ENCODE peak calls at places on chromosomes 2 and 18, in nine cellular contexts. T is stimulated activated naive CD4-positive, alpha-beta T cell; E is left ventricle myocardium inferior; D is CD8-positive, alpha-beta T cell; C is NCI-H2081; A is activated gamma-delta T cell treated with Interleukin-2 at 50 U/mL for 16 hours; X is WTC11; F is mesendoderm; V is H54. P is an unnamed sample.

GRCh38 chr2:170966648-170967396 is 37.8 kb downstream of the GORASP2 start:
- DNase-seq in T (peak), C (no peak), E (no peak), F (peak), X (peak), V (no peak), A (no peak), D (no peak), P (no peak)

GRCh38 chr2:46893231-46893943 is 22.2 kb downstream of the MCFD2 start:
- DNase-seq in T (no peak), A (no peak), F (no peak), X (no peak), V (no peak), E (no peak), D (no peak), C (no peak), P (no peak)

GRCh38 chr2:177164131-177164530 is 48.5 kb upstream of the HNRNPA3 start:
- DNase-seq in C (no peak), A (no peak), F (no peak), D (no peak), E (no peak), V (no peak), T (no peak), X (no peak), P (no peak)

GRCh38 chr2:147663964-147664363 is 180.9 kb upstream of the ACVR2A start:
- DNase-seq in T (no peak), V (no peak), X (no peak), A (no peak), F (no peak), E (no peak), C (no peak), D (no peak), P (no peak)

GRCh38 chr2:18117592-18117991 is 239.1 kb downstream of the KCNS3 start:
- DNase-seq in T (no peak), X (peak), D (no peak), E (no peak), V (peak), A (no peak), F (peak), C (peak), P (no peak)

GRCh38 chr18:12406376-12407111 is 1.2 kb upstream of the PRELID3A start:
- DNase-seq in D (no peak), F (no peak), A (no peak), T (peak), C (no peak), X (no peak), V (no peak), E (no peak), P (no peak)

GRCh38 chr2:65566617-65567016 is 134.2 kb upstream of the SPRED2 start:
- DNase-seq in D (no peak), F (peak), T (no peak), X (no peak), A (no peak), C (no peak), V (no peak), E (no peak), P (no peak)

GRCh38 chr18:50307738-50308470 is 20.4 kb upstream of the CXXC1 start:
- DNase-seq in A (peak), X (peak), T (peak), E (peak), D (peak), F (peak), C (peak), V (peak), P (peak)

GRCh38 chr2:235506997-235507615 is 13.3 kb downstream of the AGAP1 start:
- DNase-seq in D (no peak), C (no peak), F (no peak), X (no peak), A (no peak), V (no peak), E (no peak), T (no peak), P (no peak)

GRCh38 chr2:168152902-168153301 is 94.5 kb downstream of the STK39 start:
- DNase-seq in T (no peak), A (no peak), X (no peak), C (no peak), F (no peak), E (no peak), D (no peak), V (no peak), P (no peak)

GRCh38 chr2:222655406-222655747 is 515 bp downstream of the FARSB start:
- DNase-seq in D (no peak), A (no peak), F (peak), C (peak), X (no peak), V (no peak), T (no peak), E (no peak), P (no peak)

GRCh38 chr2:221539246-221539645 is 32.9 kb downstream of the EPHA4 start:
- DNase-seq in E (no peak), T (no peak), D (no peak), V (no peak), A (no peak), C (no peak), F (peak), X (no peak), P (no peak)

GRCh38 chr2:222709191-222709891 is 37.9 kb downstream of the MOGAT1 start:
- DNase-seq in A (no peak), T (no peak), V (peak), D (no peak), X (peak), F (peak), E (peak), C (no peak), P (no peak)

GRCh38 chr2:151575338-151575737 is 158.9 kb downstream of the NEB start:
- DNase-seq in V (peak), A (no peak), F (peak), C (no peak), T (no peak), D (no peak), E (no peak), X (no peak), P (no peak)

GRCh38 chr2:77566582-77566981 is 44.4 kb upstream of the LRRTM4 start:
- DNase-seq in X (no peak), D (no peak), F (peak), C (no peak), T (no peak), V (no peak), E (no peak), A (no peak), P (no peak)

GRCh38 chr2:74982581-74982980 is 24.1 kb downstream of the POLE4 start:
- DNase-seq in F (no peak), C (no peak), X (no peak), D (no peak), E (no peak), A (no peak), T (no peak), V (no peak), P (no peak)

GRCh38 chr2:239143858-239144712 is 256.7 kb downstream of the HDAC4 start:
- DNase-seq in V (peak), X (peak), A (peak), C (peak), F (peak), D (no peak), T (peak), E (no peak), P (no peak)

GRCh38 chr2:45886229-45886663 is 234.8 kb downstream of the PRKCE start:
- DNase-seq in A (no peak), E (no peak), X (no peak), F (no peak), C (no peak), T (no peak), D (no peak), V (no peak), P (no peak)

GRCh38 chr2:170165129-170165528 is 12.8 kb upstream of the MYO3B start:
- DNase-seq in A (no peak), T (no peak), F (no peak), C (no peak), X (no peak), E (no peak), V (no peak), D (no peak), P (no peak)

GRCh38 chr2:41972819-41973218 is 75.0 kb upstream of the PKDCC start:
- DNase-seq in X (no peak), V (no peak), E (no peak), C (no peak), T (no peak), D (no peak), A (no peak), F (no peak), P (no peak)

GRCh38 chr2:160836755-160837154 is 323.5 kb upstream of the TANK start:
- DNase-seq in D (no peak), A (no peak), F (peak), C (no peak), E (no peak), X (no peak), T (no peak), V (peak), P (no peak)

GRCh38 chr2:160566717-160567116 is 73.1 kb upstream of the RBMS1 start:
- DNase-seq in E (no peak), F (no peak), A (no peak), V (no peak), X (no peak), D (no peak), T (no peak), C (no peak), P (no peak)

GRCh38 chr2:219252900-219253752 is at the start of gene TUBA4B:
- DNase-seq in D (no peak), E (no peak), X (peak), A (peak), T (peak), C (peak), V (no peak), F (peak), P (peak)

GRCh38 chr2:219612605-219613286 is 14.7 kb upstream of the SLC4A3 start:
- DNase-seq in X (no peak), F (no peak), T (peak), D (no peak), C (no peak), A (peak), V (no peak), E (no peak), P (peak)

GRCh38 chr18:9663377-9663776 is 44.7 kb upstream of the RAB31 start:
- DNase-seq in X (no peak), D (no peak), V (no peak), C (no peak), F (no peak), A (no peak), T (no peak), E (no peak), P (no peak)

GRCh38 chr2:175579646-175580045 is 398.1 kb upstream of the ATP5MC3 start:
- DNase-seq in C (no peak), A (no peak), T (no peak), X (no peak), D (no peak), V (no peak), E (no peak), F (no peak), P (no peak)

GRCh38 chr2:28810384-28811285 is at the start of gene SPDYA:
- DNase-seq in V (no peak), D (peak), C (no peak), F (peak), X (peak), T (peak), E (peak), A (peak), P (peak)

P was measured in immature natural killer cell.